ENCODE peak calls at places on chromosomes 11 and 22, in five cellular contexts. C is H7; L is naive thymus-derived CD8-positive, alpha-beta T cell; I is NB4; J is NCI-H1105 treated with DMSO at 0.1 percent for 48 hours. G is an unnamed sample.

GRCh38 chr22:29309332-29310064 is 3.0 kb downstream of the GAS2L1 start:
- DNase-seq in L (no peak), C (peak), I (peak), J (no peak), G (no peak)

GRCh38 chr11:48028909-48029685 is 48.7 kb downstream of the PTPRJ start:
- DNase-seq in C (no peak), I (no peak), L (no peak), J (no peak), G (no peak)

GRCh38 chr11:83063073-83063754 is 8.5 kb downstream of the RAB30 start:
- DNase-seq in C (no peak), L (no peak), J (no peak), I (peak), G (no peak)

GRCh38 chr11:106482920-106483761 is 405.7 kb downstream of the AASDHPPT start:
- DNase-seq in C (no peak), L (no peak), J (no peak), I (no peak), G (no peak)

GRCh38 chr11:93783767-93784151 is 323 bp upstream of the MED17 start:
- DNase-seq in J (no peak), L (no peak), C (no peak), I (no peak), G (no peak)

GRCh38 chr22:46641829-46642266 is 21.7 kb downstream of the GRAMD4 start:
- DNase-seq in C (no peak), L (no peak), I (no peak), J (no peak), G (no peak)

GRCh38 chr22:49967333-49968241 is 7.0 kb downstream of the PIM3 start:
- DNase-seq in J (no peak), I (no peak), L (peak), C (peak), G (no peak)

GRCh38 chr11:78449866-78450265 is 32.2 kb upstream of the GAB2 start:
- DNase-seq in C (no peak), L (no peak), I (no peak), J (no peak), G (no peak)

GRCh38 chr11:121810291-121810690 is 305.7 kb downstream of the BLID start:
- DNase-seq in C (no peak), J (no peak), L (no peak), I (no peak), G (no peak)

GRCh38 chr11:92702037-92702436 is 267.4 kb upstream of the MTNR1B start:
- DNase-seq in C (no peak), L (no peak), J (no peak), I (no peak), G (no peak)

G was measured in GF-D8.